ENCODE peak calls at places on chromosome 4, in seven cellular contexts. G is upper lobe of left lung, Z is suprapubic skin, F is HepG2, E is Panc1, N is sigmoid colon, H is GM23338. B is an unnamed sample.

GRCh38 chr4:47926667-47927258 is 12.4 kb upstream of the NFXL1 start:
- DNase-seq in G (peak), H (peak), E (peak), F (peak), Z (no peak), N (no peak), B (no peak)

GRCh38 chr4:128675083-128675482 is 134.4 kb upstream of the JADE1 start:
- DNase-seq in N (no peak), F (no peak), H (no peak), E (no peak), G (no peak), Z (no peak), B (peak)

GRCh38 chr4:140071806-140072205 is 82.2 kb downstream of the MAML3 start:
- DNase-seq in E (no peak), F (no peak), G (no peak), Z (no peak), H (no peak), N (no peak), B (no peak)

GRCh38 chr4:4555916-4556315 is 14.1 kb upstream of the STX18 start:
- DNase-seq in N (no peak), E (no peak), G (no peak), F (peak), Z (no peak), H (peak), B (no peak)

GRCh38 chr4:95392886-95393285 is 155.9 kb downstream of the UNC5C start:
- DNase-seq in H (no peak), Z (no peak), F (no peak), G (no peak), N (no peak), E (no peak), B (no peak)

GRCh38 chr4:15653430-15653829 is 1.7 kb downstream of the FBXL5 start:
- DNase-seq in Z (no peak), N (no peak), E (no peak), F (no peak), H (no peak), G (no peak), B (no peak)

GRCh38 chr4:55553442-55553841 is 6.7 kb upstream of the CLOCK start:
- DNase-seq in G (peak), Z (no peak), E (no peak), N (peak), H (peak), F (peak), B (no peak)

GRCh38 chr4:24690436-24690835 is 104.9 kb upstream of the SOD3 start:
- DNase-seq in F (no peak), E (no peak), G (no peak), H (no peak), Z (no peak), N (no peak), B (no peak)

GRCh38 chr4:125986307-125986706 is 671.6 kb downstream of the FAT4 start:
- DNase-seq in G (no peak), E (no peak), H (no peak), F (no peak), N (no peak), Z (no peak), B (no peak)

GRCh38 chr4:2248821-2249261 is 6.9 kb upstream of the HAUS3 start:
- DNase-seq in G (peak), H (no peak), N (no peak), Z (no peak), E (no peak), F (no peak), B (peak)

GRCh38 chr4:82005153-82005552 is 368.6 kb downstream of the HNRNPD start:
- DNase-seq in F (no peak), N (no peak), G (no peak), E (no peak), H (no peak), Z (no peak), B (no peak)

GRCh38 chr4:8914461-8915171 is 43.0 kb upstream of the HMX1 start:
- DNase-seq in Z (peak), H (no peak), N (peak), E (no peak), F (no peak), G (peak), B (peak)

GRCh38 chr4:156052116-156052515 is 98.5 kb upstream of the CTSO start:
- DNase-seq in F (no peak), G (no peak), H (no peak), N (no peak), E (no peak), Z (no peak), B (no peak)

GRCh38 chr4:163534056-163534455 is 39.6 kb downstream of the TMA16 start:
- DNase-seq in N (no peak), G (no peak), F (no peak), Z (no peak), E (no peak), H (no peak), B (no peak)

GRCh38 chr4:1237981-1238675 is 10.8 kb downstream of the CTBP1 start:
- DNase-seq in G (peak), Z (peak), H (peak), F (no peak), N (peak), E (no peak), B (no peak)

GRCh38 chr4:55321707-55322264 is 24.3 kb upstream of the SRD5A3 start:
- DNase-seq in N (peak), G (peak), E (peak), H (peak), Z (peak), F (peak), B (no peak)

GRCh38 chr4:1278336-1278670 is 11.4 kb upstream of the MAEA start:
- DNase-seq in N (no peak), G (no peak), E (peak), Z (no peak), F (no peak), H (no peak), B (no peak)

GRCh38 chr4:179831274-179831673 is 2389.0 kb upstream of the AGA start:
- DNase-seq in N (no peak), E (no peak), F (no peak), G (no peak), Z (no peak), H (no peak), B (no peak)

GRCh38 chr4:100935090-100935489 is 412.2 kb downstream of the PPP3CA start:
- DNase-seq in H (peak), F (no peak), E (no peak), G (no peak), Z (no peak), N (no peak), B (no peak)

GRCh38 chr4:37628977-37629609 is 57.1 kb downstream of the RELL1 start:
- DNase-seq in H (no peak), E (no peak), Z (peak), G (peak), N (peak), F (no peak), B (no peak)

GRCh38 chr4:37632836-37633235 is 53.3 kb downstream of the RELL1 start:
- DNase-seq in Z (no peak), F (no peak), E (no peak), G (no peak), N (no peak), H (no peak), B (no peak)

GRCh38 chr4:37629713-37630112 is 56.5 kb downstream of the RELL1 start:
- DNase-seq in G (no peak), Z (no peak), H (no peak), N (no peak), E (no peak), F (no peak), B (no peak)

GRCh38 chr4:37634180-37634579 is 52.0 kb downstream of the RELL1 start:
- DNase-seq in F (no peak), G (no peak), N (no peak), E (no peak), Z (no peak), H (no peak), B (peak)

GRCh38 chr4:37631551-37631950 is 54.6 kb downstream of the RELL1 start:
- DNase-seq in G (peak), H (no peak), Z (peak), F (no peak), E (no peak), N (peak), B (no peak)
- TF ChIP-seq POLR2AphosphoS5 in G (no peak), H (no peak), Z (no peak), F (no peak), E (no peak), N (no peak), B (no peak)

DNA sequence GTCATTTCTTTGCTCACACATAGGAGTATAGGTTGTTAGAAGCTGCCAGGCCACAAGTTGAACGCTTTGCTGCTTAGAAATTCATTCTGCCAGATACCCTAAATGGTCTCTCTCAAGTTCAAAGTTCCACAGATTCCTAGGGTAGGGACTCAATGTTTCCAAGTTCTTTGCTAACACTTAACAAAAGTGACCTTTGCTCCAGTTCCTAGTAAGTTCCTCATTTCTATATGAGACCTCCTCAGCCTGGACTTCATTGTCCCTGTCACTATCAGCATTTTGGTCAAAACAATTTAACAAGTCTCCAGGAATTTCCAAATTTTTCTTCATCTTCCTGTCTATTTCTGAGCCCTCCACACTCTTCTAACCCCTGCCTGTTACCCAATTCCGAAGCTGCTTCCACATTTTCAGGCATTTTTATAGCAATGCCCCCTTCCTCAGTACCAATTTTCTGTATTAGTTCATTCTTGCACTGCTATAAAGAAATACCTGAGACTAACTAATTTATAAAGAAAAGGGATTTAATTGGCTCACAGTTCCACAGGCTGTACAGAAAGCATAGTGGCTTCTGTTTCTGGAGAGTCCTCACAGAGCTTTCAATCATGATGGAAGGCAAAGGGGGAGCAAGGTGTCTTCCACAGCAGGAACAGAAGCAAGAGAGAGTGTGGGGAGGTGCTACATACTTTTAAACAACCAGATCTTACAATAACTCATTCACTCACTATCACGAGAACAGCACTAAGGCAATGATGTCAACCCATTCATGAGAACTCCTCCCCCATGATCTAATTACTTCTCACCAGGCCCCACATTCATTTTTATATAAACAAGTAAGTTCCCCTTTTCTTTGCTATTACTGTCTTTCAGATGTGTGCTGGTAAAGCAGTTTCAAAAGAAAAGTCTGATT is 11.5 kb upstream of the TLR1 start:
- DNase-seq in Z (no peak), E (no peak), F (no peak), N (no peak), H (no peak), G (no peak), B (no peak)
- TF ChIP-seq POLR2AphosphoS5 in Z (no peak), E (no peak), F (no peak), N (no peak), H (no peak), G (no peak), B (no peak)

GRCh38 chr4:76585270-76585669 is 150.2 kb downstream of the SHROOM3 start:
- DNase-seq in F (no peak), G (no peak), N (no peak), Z (no peak), E (no peak), H (peak), B (no peak)

GRCh38 chr4:76582817-76583087 is 147.7 kb downstream of the SHROOM3 start:
- DNase-seq in N (no peak), Z (no peak), G (no peak), E (no peak), F (no peak), H (no peak), B (no peak)

GRCh38 chr4:76582074-76582816 is 147.2 kb downstream of the SHROOM3 start:
- DNase-seq in Z (no peak), G (no peak), N (no peak), F (no peak), E (no peak), H (no peak), B (no peak)

GRCh38 chr4:76585897-76586360 is 150.9 kb downstream of the SHROOM3 start:
- DNase-seq in Z (peak), N (peak), H (peak), E (no peak), G (peak), F (peak), B (peak)

DNA sequence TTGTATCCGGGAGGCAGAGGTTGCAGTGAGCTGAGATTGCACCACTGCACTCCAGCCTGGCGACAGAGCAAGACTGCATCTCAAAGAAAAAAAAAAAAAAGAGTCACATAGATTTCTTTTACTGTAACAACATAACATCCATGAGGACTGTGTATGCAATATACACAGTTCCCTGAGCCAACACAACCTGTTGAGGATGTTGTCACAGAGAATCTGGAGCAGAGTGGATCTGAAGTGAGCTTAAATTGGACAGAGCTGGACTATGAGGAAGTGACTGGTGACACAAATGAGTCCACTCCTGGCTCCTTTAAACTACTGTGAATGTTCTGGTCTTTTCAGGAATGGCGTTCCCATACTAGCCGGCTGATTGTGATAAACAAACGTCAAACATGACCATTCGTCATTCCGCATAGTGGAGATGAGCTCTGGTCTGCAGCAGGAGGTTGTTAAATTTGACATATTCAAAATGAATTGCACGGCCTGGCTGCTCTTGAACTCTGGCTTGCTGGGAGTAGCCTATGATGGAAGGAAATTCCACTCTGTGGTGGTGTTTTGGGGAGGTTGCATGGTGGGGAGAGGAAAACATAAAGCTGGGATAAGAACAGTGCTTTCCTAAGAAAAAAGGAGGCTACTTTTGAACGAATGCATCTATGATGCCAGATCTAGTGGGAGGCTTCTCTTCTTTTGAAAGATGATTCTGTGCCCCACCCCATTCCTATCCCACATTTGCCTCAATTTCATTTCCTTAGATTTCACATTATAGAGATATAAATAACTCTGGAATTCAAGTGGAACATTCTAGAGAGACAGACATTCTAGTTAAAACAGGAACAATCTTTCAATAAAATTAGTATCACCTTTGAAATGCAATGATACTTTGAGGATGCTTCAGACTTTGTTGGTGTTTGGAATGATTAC is 149.5 kb downstream of the SHROOM3 start:
- DNase-seq in F (no peak), N (no peak), G (peak), Z (no peak), E (no peak), H (no peak), B (no peak)
- TF ChIP-seq POLR2AphosphoS5 in F (no peak), N (peak), G (no peak), Z (no peak), E (no peak), H (no peak), B (no peak)

DNA sequence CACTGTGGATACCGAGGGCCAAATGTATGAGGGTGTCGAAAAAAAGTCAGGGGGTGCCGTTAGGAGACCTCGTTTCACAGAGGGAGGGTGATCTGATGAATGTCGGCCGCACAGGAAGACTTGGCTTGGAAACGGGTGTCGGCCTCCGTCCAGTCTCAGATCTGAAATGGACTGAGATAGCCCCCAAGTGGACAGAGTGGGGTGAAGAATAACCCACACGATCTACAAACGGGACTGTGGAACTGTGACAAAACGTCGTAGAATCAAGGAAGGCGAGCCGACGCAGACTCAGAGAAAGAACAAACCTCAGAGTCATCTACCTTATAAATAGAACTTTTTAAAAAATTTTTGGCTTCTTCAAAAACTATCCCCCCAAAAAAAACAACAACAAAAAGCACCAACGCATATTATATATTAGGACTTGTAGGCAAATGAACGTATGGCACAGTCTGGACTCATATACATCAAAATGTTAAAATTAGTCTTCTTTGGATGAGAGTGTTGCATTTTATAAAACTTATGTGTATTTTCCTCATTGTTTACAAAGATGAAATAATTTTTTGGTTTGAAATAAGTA is 63.8 kb upstream of the IRF2 start:
- DNase-seq in G (peak), N (peak), Z (peak), H (peak), E (peak), F (peak), B (no peak)
- TF ChIP-seq POLR2AphosphoS5 in G (peak), N (no peak), Z (no peak), H (no peak), E (no peak), F (no peak), B (no peak)

GRCh38 chr4:79831119-79831528 is 241.9 kb downstream of the ANTXR2 start:
- DNase-seq in H (no peak), E (no peak), G (no peak), Z (no peak), N (no peak), F (no peak), B (no peak)
- TF ChIP-seq POLR2AphosphoS5 in H (no peak), E (no peak), G (no peak), Z (no peak), N (no peak), F (no peak), B (no peak)

GRCh38 chr4:17580969-17581368 is 4.0 kb downstream of the LAP3 start:
- DNase-seq in E (no peak), G (no peak), N (no peak), H (no peak), Z (no peak), F (no peak), B (no peak)
- TF ChIP-seq POLR2AphosphoS5 in E (no peak), G (no peak), N (no peak), H (no peak), Z (no peak), F (no peak), B (no peak)

GRCh38 chr4:79395883-79396282 is 12.1 kb downstream of the GK2 start:
- DNase-seq in N (no peak), H (no peak), E (no peak), G (no peak), F (no peak), Z (no peak), B (no peak)
- TF ChIP-seq POLR2AphosphoS5 in N (no peak), H (no peak), E (no peak), G (no peak), F (no peak), Z (no peak), B (no peak)

DNA sequence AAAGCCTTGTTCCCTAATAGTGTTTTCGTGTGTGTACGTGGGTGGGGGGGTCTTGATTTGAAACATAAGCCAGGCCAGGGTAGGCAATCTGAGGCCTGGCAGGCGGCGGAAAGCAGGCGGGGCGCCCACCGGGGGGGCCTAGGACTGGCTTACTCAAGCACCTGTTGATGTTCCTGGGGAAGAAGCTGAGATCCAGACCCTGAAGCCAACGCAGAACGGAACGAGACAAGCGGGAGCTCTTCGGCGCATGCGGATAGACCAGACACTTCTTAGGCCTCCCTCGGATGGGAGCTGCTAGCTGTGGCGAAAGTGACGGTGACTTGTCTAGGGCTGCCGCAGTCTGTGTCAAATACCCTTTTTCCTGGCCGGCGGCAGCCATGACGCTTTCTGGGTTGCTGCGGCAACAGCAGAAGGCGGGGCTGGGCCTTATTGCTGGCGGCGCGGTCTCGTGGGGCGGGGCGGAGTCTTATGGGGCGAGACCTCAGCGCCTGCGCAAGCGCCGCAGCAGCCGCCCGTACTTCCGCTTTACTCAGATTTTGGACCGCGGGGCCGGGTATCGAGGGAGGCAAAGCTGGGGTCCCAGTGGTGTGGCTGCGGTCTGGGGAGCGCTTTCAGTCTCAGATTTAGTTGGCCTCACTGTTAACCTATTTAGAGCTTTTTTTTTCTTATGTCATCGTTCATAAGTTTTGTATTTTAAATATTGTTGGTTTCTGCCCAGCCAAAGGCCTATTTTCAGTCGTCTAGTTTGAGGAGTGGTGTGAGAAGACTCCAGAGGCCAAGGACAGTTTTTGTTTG is at the start of gene SPATA4:
- DNase-seq in N (peak), F (peak), G (peak), H (peak), E (peak), Z (peak), B (peak)
- TF ChIP-seq POLR2AphosphoS5 in N (peak), F (peak), G (peak), H (peak), E (peak), Z (no peak), B (no peak)

DNA sequence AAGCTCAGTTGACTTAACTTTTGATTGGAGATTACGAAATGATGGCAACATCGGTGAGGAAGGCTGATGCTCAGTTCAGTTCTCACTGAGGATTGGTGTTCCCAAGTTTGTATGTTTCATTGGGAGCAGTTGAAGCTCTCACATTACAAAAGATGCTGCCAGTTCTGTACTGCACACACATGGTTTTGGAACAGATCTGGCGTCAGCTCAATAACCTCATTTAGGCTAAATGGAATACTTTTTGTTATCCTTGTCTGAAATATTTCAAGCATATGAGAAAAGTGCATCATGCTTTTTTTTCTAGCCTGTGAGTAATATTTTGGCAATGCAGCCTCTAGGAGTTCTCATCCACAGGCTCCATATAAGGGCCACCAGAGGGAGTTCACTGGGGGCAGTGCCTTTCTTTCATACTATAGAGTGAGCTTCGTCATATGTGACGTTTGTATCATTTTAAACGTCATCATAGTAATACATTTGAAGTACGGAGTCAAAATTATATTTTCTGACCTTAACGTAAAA is 4.1 kb downstream of the ENPEP start:
- DNase-seq in H (peak), F (no peak), Z (no peak), E (no peak), N (no peak), G (no peak), B (no peak)
- TF ChIP-seq POLR2AphosphoS5 in H (no peak), F (no peak), Z (no peak), E (no peak), N (no peak), G (no peak), B (no peak)

B was measured in GM12892.